ENCODE peak calls at places on chromosomes 12 and 14, in ten cellular contexts. A, N, G, U, J, O, R, S, V and F are unnamed samples.
A peak's percentile ranks its signal among the peaks of the same experiment; 100 is the strongest.

GRCh38 chr12:59374783-59375182 is 221.0 kb upstream of the SLC16A7 start:
- DNase-seq in A (no peak), N (no peak), G (no peak), U (no peak), J (no peak), O (no peak), R (no peak), S (no peak), V (no peak), F (no peak)

GRCh38 chr14:100291305-100292075 is 14.8 kb downstream of the SLC25A29 start:
- DNase-seq in A (no peak), N (no peak), G (no peak), U (peak; percentile 22), J (no peak), O (no peak), R (no peak), S (no peak), V (no peak), F (no peak)

GRCh38 chr12:94545937-94546771 is 86.5 kb upstream of the CEP83 start:
- DNase-seq in A (peak; percentile 85), N (peak; percentile 53), G (peak; percentile 62), U (no peak), J (no peak), O (peak; percentile 88), R (no peak), S (peak; percentile 52), V (peak; percentile 46), F (no peak)

GRCh38 chr14:75234173-75234855 is 44.3 kb upstream of the FOS start:
- DNase-seq in A (no peak), N (no peak), G (peak; percentile 96), U (no peak), J (no peak), O (peak; percentile 95), R (no peak), S (peak; percentile 94), V (peak; percentile 49), F (no peak)

GRCh38 chr12:2191534-2192153 is 138.9 kb downstream of the CACNA1C start:
- DNase-seq in A (no peak), N (no peak), G (no peak), U (no peak), J (no peak), O (no peak), R (no peak), S (no peak), V (no peak), F (no peak)

GRCh38 chr12:114476159-114476558 is 70.2 kb upstream of the TBX5 start:
- DNase-seq in A (no peak), N (no peak), G (peak; percentile 18), U (no peak), J (no peak), O (peak; percentile 16), R (no peak), S (peak; percentile 9), V (no peak), F (no peak)

GRCh38 chr12:124698211-124698997 is 131.0 kb upstream of the NCOR2 start:
- DNase-seq in A (no peak), N (no peak), G (peak; percentile 96), U (no peak), J (no peak), O (no peak), R (no peak), S (peak; percentile 97), V (no peak), F (no peak)

GRCh38 chr12:122203301-122203967 is at the start of gene B3GNT4:
- DNase-seq in A (peak; percentile 95), N (peak; percentile 76), G (peak; percentile 47), U (peak; percentile 64), J (no peak), O (peak; percentile 44), R (peak; percentile 51), S (peak; percentile 17), V (peak; percentile 58), F (no peak)

GRCh38 chr12:64007853-64008252 is 163.4 kb downstream of the SRGAP1 start:
- DNase-seq in A (no peak), N (no peak), G (peak; percentile 50), U (no peak), J (no peak), O (peak; percentile 33), R (no peak), S (peak; percentile 34), V (no peak), F (no peak)

GRCh38 chr14:65798216-65798615 is 385.7 kb downstream of the FUT8 start:
- DNase-seq in A (no peak), N (no peak), G (no peak), U (no peak), J (no peak), O (no peak), R (no peak), S (no peak), V (no peak), F (no peak)

GRCh38 chr12:85829391-85829790 is 6.8 kb downstream of the RASSF9 start:
- DNase-seq in A (no peak), N (no peak), G (peak; percentile 82), U (no peak), J (no peak), O (peak; percentile 40), R (no peak), S (peak; percentile 78), V (no peak), F (no peak)

GRCh38 chr12:69492739-69493138 is 22.6 kb downstream of the FRS2 start:
- DNase-seq in A (no peak), N (no peak), G (no peak), U (no peak), J (no peak), O (no peak), R (no peak), S (no peak), V (no peak), F (no peak)

GRCh38 chr14:74504874-74505617 is 11.5 kb downstream of the ISCA2 start:
- DNase-seq in A (no peak), N (no peak), G (no peak), U (no peak), J (no peak), O (no peak), R (no peak), S (no peak), V (no peak), F (no peak)

GRCh38 chr12:111886662-111887545 is 44.9 kb downstream of the MAPKAPK5 start:
- DNase-seq in A (no peak), N (no peak), G (no peak), U (no peak), J (no peak), O (no peak), R (no peak), S (no peak), V (no peak), F (no peak)

GRCh38 chr12:581321-581720 is 81.9 kb downstream of the NINJ2 start:
- DNase-seq in A (no peak), N (no peak), G (no peak), U (no peak), J (no peak), O (no peak), R (no peak), S (no peak), V (peak; percentile 63), F (no peak)
- H3K4me3 ChIP-seq in A (no peak overlapping the region), N (no peak overlapping the region), G (no peak overlapping the region), U (no peak overlapping the region), J (no peak overlapping the region), O (no peak overlapping the region), R (no peak overlapping the region), S (no peak overlapping the region), V (no peak overlapping the region), F (no peak overlapping the region)

DNA sequence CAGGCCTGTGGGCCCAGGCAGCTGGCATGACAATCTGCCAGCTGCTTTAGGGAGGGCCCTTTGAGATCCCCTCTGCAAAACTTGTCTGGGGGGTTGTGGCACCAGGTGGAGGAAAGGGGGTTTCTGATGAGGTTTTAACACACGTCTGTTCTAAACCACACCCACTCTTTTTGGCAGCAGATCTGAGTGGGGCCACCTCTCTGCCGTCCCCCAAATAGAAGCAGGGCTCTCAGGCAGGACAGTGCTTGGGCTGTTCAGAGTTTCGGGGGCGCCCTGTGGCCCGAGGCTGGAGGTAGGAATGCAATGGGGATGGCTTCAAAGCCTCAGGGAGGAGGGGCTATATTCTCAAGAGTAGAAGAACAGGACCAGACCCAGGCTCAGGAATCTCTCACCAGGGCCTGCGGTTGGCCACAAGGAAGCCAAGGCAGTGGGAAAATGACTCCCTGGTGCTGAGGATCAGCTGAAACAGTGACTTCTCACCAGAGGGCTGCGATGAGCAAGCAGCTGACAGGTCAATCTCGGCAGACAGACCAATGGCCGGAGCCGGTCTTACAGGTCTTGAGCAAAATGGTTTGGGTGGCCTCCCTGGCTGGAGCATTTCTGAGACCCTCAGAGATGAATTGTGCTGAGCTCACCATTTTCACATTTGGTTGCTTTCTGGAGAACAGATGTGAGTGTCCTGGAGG is 1.5 kb upstream of the KRT5 start:
- DNase-seq in A (peak; percentile 32), N (no peak), G (peak; percentile 50), U (no peak), J (no peak), O (peak; percentile 65), R (no peak), S (peak; percentile 39), V (no peak), F (no peak)
- H3K4me3 ChIP-seq in A (no peak overlapping the region), N (no peak overlapping the region), G (no peak overlapping the region), U (no peak overlapping the region), J (no peak overlapping the region), O (no peak overlapping the region), R (no peak overlapping the region), S (no peak overlapping the region), V (no peak overlapping the region), F (no peak overlapping the region)

GRCh38 chr12:92414383-92415065 is 268.9 kb upstream of the BTG1 start:
- DNase-seq in A (no peak), N (no peak), G (no peak), U (no peak), J (no peak), O (peak; percentile 65), R (no peak), S (no peak), V (no peak), F (no peak)

GRCh38 chr12:92421042-92421441 is 275.4 kb upstream of the BTG1 start:
- DNase-seq in A (no peak), N (no peak), G (no peak), U (no peak), J (no peak), O (no peak), R (no peak), S (no peak), V (no peak), F (no peak)

GRCh38 chr12:92419201-92419600 is 273.6 kb upstream of the BTG1 start:
- DNase-seq in A (no peak), N (no peak), G (no peak), U (no peak), J (no peak), O (no peak), R (no peak), S (no peak), V (no peak), F (no peak)

GRCh38 chr12:92416385-92416812 is 270.8 kb upstream of the BTG1 start:
- DNase-seq in A (no peak), N (no peak), G (no peak), U (no peak), J (no peak), O (no peak), R (no peak), S (no peak), V (no peak), F (no peak)

GRCh38 chr12:92417343-92417742 is 271.7 kb upstream of the BTG1 start:
- DNase-seq in A (no peak), N (no peak), G (no peak), U (no peak), J (no peak), O (no peak), R (no peak), S (no peak), V (no peak), F (no peak)
- H3K4me3 ChIP-seq in A (no peak overlapping the region), N (no peak overlapping the region), G (no peak overlapping the region), U (no peak overlapping the region), J (no peak overlapping the region), O (no peak overlapping the region), R (no peak overlapping the region), S (no peak overlapping the region), V (no peak overlapping the region), F (no peak overlapping the region)

GRCh38 chr12:105031061-105031807 is 45.1 kb downstream of the NOPCHAP1 start:
- DNase-seq in A (no peak), N (no peak), G (no peak), U (no peak), J (no peak), O (no peak), R (no peak), S (no peak), V (no peak), F (no peak)
- H3K4me3 ChIP-seq in A (no peak overlapping the region), N (no peak overlapping the region), G (no peak overlapping the region), U (no peak overlapping the region), J (no peak overlapping the region), O (no peak overlapping the region), R (no peak overlapping the region), S (no peak overlapping the region), V (no peak overlapping the region), F (no peak overlapping the region)